ENCODE peak calls at places on chromosome 17, in nine cellular contexts. G, U, V, M, C, B, S, F and J are unnamed samples. For H3K9me3, the result is how much of the 10 kb centered on the place peaks cover.

GRCh38 chr17:41967141-41967920 is 736 bp downstream of the CNP start:
- DNase-seq in B (peak), C (peak), U (no peak), F (no peak), S (no peak), M (no peak), V (peak), G (peak), J (peak)

GRCh38 chr17:3732171-3732570 is 8.5 kb downstream of the HASPIN start:
- DNase-seq in B (no peak), S (no peak), V (no peak), G (no peak), U (no peak), M (no peak), C (no peak), F (no peak), J (no peak)

GRCh38 chr17:73067075-73067474 is 25.4 kb downstream of the SLC39A11 start:
- DNase-seq in M (no peak), S (no peak), V (no peak), C (no peak), U (no peak), F (no peak), B (peak), G (no peak), J (no peak)

GRCh38 chr17:13024526-13025263 is 6.9 kb upstream of the ELAC2 start:
- DNase-seq in C (peak), B (peak), U (peak), S (no peak), M (peak), G (peak), V (peak), F (peak), J (peak)

GRCh38 chr17:55062921-55063320 is 94.4 kb downstream of the STXBP4 start:
- DNase-seq in M (no peak), F (no peak), G (no peak), C (peak), U (no peak), S (no peak), V (no peak), B (peak), J (no peak)

GRCh38 chr17:82440377-82440981 is 10.1 kb downstream of the CYBC1 start:
- DNase-seq in S (no peak), C (no peak), M (peak), G (no peak), F (peak), U (no peak), V (no peak), B (no peak), J (no peak)

GRCh38 chr17:59877965-59878364 is 14.8 kb downstream of the TUBD1 start:
- DNase-seq in S (no peak), F (no peak), G (no peak), V (no peak), M (no peak), C (no peak), U (no peak), B (no peak), J (no peak)

GRCh38 chr17:44095647-44096496 is 25.3 kb downstream of the G6PC3 start:
- DNase-seq in C (peak), V (peak), G (no peak), B (peak), S (no peak), M (peak), U (no peak), F (peak), J (no peak)

GRCh38 chr17:7293821-7294613 is 422 bp downstream of the YBX2 start:
- DNase-seq in B (no peak), V (no peak), M (no peak), F (peak), C (no peak), U (no peak), S (no peak), G (peak), J (no peak)

GRCh38 chr17:66687570-66688284 is 147.2 kb upstream of the CACNG5 start:
- DNase-seq in S (no peak), F (no peak), C (no peak), M (no peak), V (no peak), B (no peak), G (no peak), U (no peak), J (no peak)

GRCh38 chr17:4903051-4903818 is at the start of gene CHRNE:
- DNase-seq in F (no peak), U (peak), C (peak), M (peak), B (peak), V (peak), S (peak), G (peak), J (peak)

DNA sequence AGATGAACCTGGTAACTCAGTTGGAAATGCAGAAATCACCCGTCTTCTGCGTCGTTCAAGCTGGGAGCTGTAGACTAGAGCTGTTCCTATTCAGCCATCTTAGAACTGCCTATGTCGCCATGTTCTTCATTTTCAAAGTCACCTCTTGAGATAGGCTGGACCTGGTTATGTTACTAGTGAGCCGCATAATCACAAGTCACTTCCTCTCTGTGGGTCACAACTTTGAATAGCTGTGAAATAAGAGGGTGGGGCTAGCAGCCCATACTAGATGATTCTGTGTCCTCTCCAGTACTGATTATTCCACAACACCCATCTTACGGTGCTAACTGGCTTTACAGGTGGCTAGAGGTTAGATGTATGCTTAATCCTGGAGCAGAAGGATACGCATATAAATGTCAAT is 74.2 kb downstream of the VPS53 start:
- DNase-seq in V (no peak), G (no peak), B (no peak), S (no peak), U (no peak), C (no peak), M (no peak), F (no peak), J (no peak)
- H3K9me3 ChIP-seq in V (under half), G (under half), B (under half), S (under half), U (under half), C (under half), M (under half), F (under half), J (under half)

GRCh38 chr17:8442310-8442709 is 6.6 kb downstream of the NDEL1 start:
- DNase-seq in U (no peak), B (no peak), G (no peak), V (no peak), C (no peak), M (no peak), F (no peak), S (no peak), J (no peak)
- H3K9me3 ChIP-seq in U (under half), B (under half), G (under half), V (under half), C (under half), M (under half), F (under half), S (under half), J (under half)

GRCh38 chr17:70517808-70518207 is 348.5 kb downstream of the KCNJ2 start:
- DNase-seq in F (no peak), B (no peak), C (no peak), V (no peak), M (no peak), G (no peak), U (no peak), S (no peak), J (no peak)
- H3K9me3 ChIP-seq in F (under half), B (under half), C (under half), V (under half), M (under half), G (under half), U (under half), S (under half), J (under half)

GRCh38 chr17:75627094-75627493 is 6.1 kb upstream of the SMIM5 start:
- DNase-seq in G (no peak), B (no peak), V (no peak), U (no peak), S (no peak), M (no peak), F (no peak), C (no peak), J (no peak)

GRCh38 chr17:75626496-75627038 is 6.7 kb upstream of the SMIM5 start:
- DNase-seq in C (no peak), V (no peak), U (no peak), F (no peak), S (no peak), G (no peak), M (no peak), B (no peak), J (no peak)

GRCh38 chr17:75629157-75629556 is 4.1 kb upstream of the SMIM5 start:
- DNase-seq in S (no peak), V (no peak), C (no peak), B (no peak), M (no peak), U (no peak), G (no peak), F (no peak), J (no peak)

GRCh38 chr17:75630071-75630917 is 2.9 kb upstream of the SMIM5 start:
- DNase-seq in C (no peak), S (no peak), M (no peak), B (no peak), V (no peak), G (no peak), U (no peak), F (no peak), J (no peak)

DNA sequence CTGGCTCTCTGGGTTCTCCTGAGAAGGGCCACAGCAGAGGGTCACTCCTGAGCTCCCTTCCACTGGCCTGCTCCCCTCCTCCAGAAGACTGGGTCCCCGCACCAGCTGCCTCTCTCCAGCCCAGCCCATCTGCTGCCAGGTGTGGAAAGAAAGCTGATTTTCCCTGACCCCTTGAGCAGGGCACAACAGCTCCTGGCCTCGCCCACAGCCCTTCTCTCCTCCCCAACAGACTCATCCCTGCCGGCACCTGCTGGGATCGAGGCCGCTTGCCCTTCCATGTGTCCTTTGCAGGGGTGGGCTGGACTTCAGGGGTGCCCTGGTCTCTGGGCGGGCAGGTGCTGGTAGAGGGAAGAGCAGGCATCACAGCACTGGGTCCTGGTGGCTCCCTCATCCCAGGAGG is 4.8 kb upstream of the SMIM5 start:
- DNase-seq in S (no peak), G (no peak), B (no peak), C (no peak), V (no peak), U (no peak), M (no peak), F (no peak), J (no peak)
- H3K9me3 ChIP-seq in S (under half), G (under half), B (under half), C (under half), V (under half), U (under half), M (under half), F (under half), J (under half)

GRCh38 chr17:22695228-22695619 is 1002.9 kb downstream of the KCNJ18 start:
- DNase-seq in S (no peak), B (no peak), V (no peak), C (no peak), U (no peak), F (no peak), M (no peak), G (no peak), J (no peak)
- H3K9me3 ChIP-seq in S (under half), B (under half), V (under half), C (under half), U (under half), F (under half), M (under half), G (under half), J (under half)

GRCh38 chr17:26792486-26792885 is 501.4 kb upstream of the WSB1 start:
- DNase-seq in M (no peak), V (no peak), S (no peak), F (no peak), G (no peak), U (no peak), C (peak), B (peak), J (no peak)
- H3K9me3 ChIP-seq in M (under half), V (half or more), S (half or more), F (under half), G (under half), U (under half), C (under half), B (under half), J (half or more)